ENCODE peak calls at places on chromosomes 4 and X, in eight cellular contexts. X is NCI-H2029 treated with DMSO at 0.1 percent for 48 hours; Z is stimulated activated CD8-positive, alpha-beta memory T cell treated with anti-CD3 and anti-CD28 coated beads, Interleukin-2, amount 100 ng/mL, for 1 hour; D is transverse colon; P is H4; J is activated effector memory CD4-positive, alpha-beta T cell treated with anti-CD3 and anti-CD28 coated beads, Interleukin-2, amount 50 U/mL, for 16 hours; C is GM13976; Q is upper lobe of right lung. T is an unnamed sample.

GRCh38 chr4:84403656-84404055 is 95.4 kb downstream of the NKX6-1 start:
- DNase-seq in J (no peak), Z (no peak), C (no peak), X (no peak), Q (no peak), P (peak; percentile 66), D (no peak), T (no peak)

GRCh38 chr4:180950377-180950776 is 1292.8 kb upstream of the TENM3 start:
- DNase-seq in P (no peak), X (no peak), Q (no peak), J (no peak), D (no peak), C (no peak), Z (no peak), T (no peak)

GRCh38 chrX:139204576-139204902 is 326.0 kb upstream of the F9 start:
- DNase-seq in Z (no peak), X (no peak), Q (no peak), P (no peak), D (no peak), C (no peak), J (no peak), T (no peak)

GRCh38 chr4:114108869-114109268 is 129.4 kb upstream of the ARSJ start:
- DNase-seq in P (peak; percentile 50), Z (no peak), X (no peak), Q (no peak), C (no peak), J (no peak), D (no peak), T (no peak)

GRCh38 chr4:140078366-140078765 is 75.6 kb downstream of the MAML3 start:
- DNase-seq in D (no peak), Z (no peak), P (peak; percentile 32), J (no peak), X (peak; percentile 75), C (no peak), Q (no peak), T (no peak)

GRCh38 chr4:3276961-3277360 is 15.9 kb upstream of the RGS12 start:
- DNase-seq in C (no peak), P (peak; percentile 83), Z (no peak), X (no peak), Q (no peak), J (peak; percentile 30), D (no peak), T (no peak)

GRCh38 chr4:123116412-123116811 is 194.0 kb upstream of the NUDT6 start:
- DNase-seq in Q (no peak), D (no peak), P (peak; percentile 29), X (no peak), C (no peak), J (no peak), Z (no peak), T (no peak)

GRCh38 chr4:163165217-163166017 is 1.3 kb downstream of the NAF1 start:
- DNase-seq in J (no peak), D (no peak), P (no peak), Z (no peak), X (no peak), Q (no peak), C (no peak), T (no peak)

GRCh38 chr4:89610236-89610635 is 226.7 kb downstream of the SNCA start:
- DNase-seq in X (no peak), Q (no peak), Z (no peak), J (no peak), D (no peak), P (no peak), C (no peak), T (no peak)

GRCh38 chr4:59655996-59656395 is 1544.1 kb upstream of the ADGRL3 start:
- DNase-seq in P (peak; percentile 63), Z (no peak), D (no peak), X (no peak), Q (peak; percentile 23), J (no peak), C (no peak), T (no peak)

GRCh38 chr4:145887241-145887964 is 51.2 kb downstream of the ZNF827 start:
- DNase-seq in D (no peak), C (no peak), X (no peak), J (no peak), P (no peak), Z (no peak), Q (no peak), T (peak; percentile 17)

GRCh38 chrX:14356401-14356800 is 172.9 kb upstream of the GLRA2 start:
- DNase-seq in C (no peak), Z (no peak), P (no peak), D (no peak), X (no peak), Q (no peak), J (no peak), T (no peak)

GRCh38 chr4:88738146-88738545 is 40.5 kb upstream of the NAP1L5 start:
- DNase-seq in D (no peak), P (no peak), J (no peak), Z (no peak), Q (no peak), C (no peak), X (no peak), T (no peak)

GRCh38 chr4:185716008-185716976 is 95.7 kb downstream of the SORBS2 start:
- DNase-seq in C (no peak), P (no peak), X (peak; percentile 92), J (no peak), Q (no peak), D (no peak), Z (no peak), T (peak; percentile 91)

GRCh38 chr4:77819409-77819835 is 254 bp upstream of the CNOT6L start:
- DNase-seq in D (no peak), P (no peak), C (no peak), X (no peak), Q (peak; percentile 93), Z (no peak), J (peak; percentile 94), T (peak; percentile 35)

GRCh38 chr4:6446538-6447451 is 25.6 kb downstream of the PPP2R2C start:
- DNase-seq in C (no peak), J (peak; percentile 51), X (no peak), Q (no peak), Z (no peak), P (no peak), D (no peak), T (no peak)

GRCh38 chr4:150972592-150972991 is 42.5 kb downstream of the LRBA start:
- DNase-seq in Q (no peak), C (no peak), Z (no peak), X (no peak), J (no peak), P (no peak), D (no peak), T (no peak)

GRCh38 chr4:140776551-140776950 is 20.4 kb upstream of the TBC1D9 start:
- DNase-seq in Q (no peak), Z (no peak), D (no peak), P (no peak), J (no peak), X (no peak), C (no peak), T (no peak)

GRCh38 chr4:41939016-41939623 is 3.9 kb downstream of the TMEM33 start:
- DNase-seq in X (no peak), Z (no peak), C (no peak), Q (no peak), D (no peak), J (no peak), P (peak; percentile 31), T (no peak)

GRCh38 chr4:97507587-97508245 is 635.6 kb downstream of the STPG2 start:
- DNase-seq in D (no peak), Q (no peak), X (no peak), Z (no peak), C (no peak), P (no peak), J (no peak), T (no peak)

GRCh38 chrX:118367338-118367737 is 21.4 kb downstream of the WDR44 start:
- DNase-seq in Q (no peak), P (no peak), C (no peak), X (no peak), Z (no peak), J (no peak), D (no peak), T (no peak)

GRCh38 chrX:118181030-118181429 is 64.4 kb upstream of the KLHL13 start:
- DNase-seq in P (peak; percentile 30), Q (no peak), D (no peak), J (no peak), X (no peak), C (no peak), Z (no peak), T (no peak)

GRCh38 chr4:22170353-22170752 is 221.8 kb upstream of the KCNIP4 start:
- DNase-seq in D (no peak), Q (no peak), X (no peak), J (no peak), P (peak; percentile 89), C (no peak), Z (no peak), T (no peak)

GRCh38 chr4:73853246-73853704 is at the start of gene PF4V1:
- DNase-seq in D (peak; percentile 22), P (no peak), X (no peak), C (no peak), Q (peak; percentile 70), Z (no peak), J (no peak), T (no peak)

GRCh38 chr4:6844986-6845385 is 62.5 kb downstream of the KIAA0232 start:
- DNase-seq in D (no peak), P (no peak), Q (no peak), C (no peak), Z (no peak), J (no peak), X (no peak), T (no peak)

GRCh38 chrX:2584659-2585470 is 84.1 kb upstream of the DHRSX start:
- DNase-seq in X (no peak), P (no peak), Q (no peak), J (no peak), D (no peak), C (no peak), Z (no peak), T (no peak)

GRCh38 chrX:46953597-46953996 is 41.4 kb downstream of the JADE3 start:
- DNase-seq in Q (no peak), Z (no peak), P (no peak), C (peak; percentile 10), J (no peak), D (no peak), X (no peak), T (no peak)

GRCh38 chr4:122583906-122584305 is 37.0 kb downstream of the IL21 start:
- DNase-seq in X (no peak), C (no peak), Q (no peak), J (no peak), Z (no peak), P (no peak), D (no peak), T (no peak)

GRCh38 chr4:123037809-123038208 is 115.4 kb upstream of the NUDT6 start:
- DNase-seq in C (no peak), J (no peak), X (no peak), D (no peak), Q (no peak), P (peak; percentile 13), Z (no peak), T (no peak)

T was measured in thyroid gland.